ENCODE peak calls at places on chromosomes 16 and 17, in eight cellular contexts. K is K562, Z is A549, E is ovary, I is transverse colon, P is stomach, O is tibial nerve, U is suprapubic skin. R is an unnamed sample.

GRCh38 chr16:54076006-54076504 is 210.5 kb downstream of the IRX3 start:
- DNase-seq in K (no peak), Z (no peak), E (no peak), I (no peak), P (no peak), O (no peak), U (no peak), R (no peak)

GRCh38 chr16:68235882-68236803 is at the start of gene ESRP2:
- DNase-seq in K (no peak), Z (no peak), E (peak), I (peak), P (peak), O (no peak), U (peak), R (no peak)

GRCh38 chr17:50056217-50056960 is 479 bp downstream of the ITGA3 start:
- DNase-seq in K (peak), Z (no peak), E (peak), I (peak), P (peak), O (no peak), U (no peak), R (no peak)

GRCh38 chr16:4846503-4846900 is 586 bp downstream of the GLYR1 start:
- DNase-seq in K (peak), Z (no peak), E (no peak), I (peak), P (peak), O (no peak), U (no peak), R (peak)

GRCh38 chr17:78923660-78924453 is 1.3 kb downstream of the TIMP2 start:
- DNase-seq in K (peak), Z (peak), E (peak), I (peak), P (peak), O (peak), U (peak), R (no peak)

GRCh38 chr16:29729116-29729521 is 16.7 kb downstream of the C16orf54 start:
- DNase-seq in K (peak), Z (peak), E (peak), I (no peak), P (no peak), O (no peak), U (no peak), R (no peak)

GRCh38 chr16:86992587-86992986 is 324.6 kb downstream of the C16orf95 start:
- DNase-seq in K (no peak), Z (no peak), E (no peak), I (no peak), P (no peak), O (no peak), U (no peak), R (no peak)

GRCh38 chr17:45013021-45013997 is 38.1 kb downstream of the DCAKD start:
- DNase-seq in K (no peak), Z (no peak), E (peak), I (no peak), P (no peak), O (no peak), U (no peak), R (no peak)

GRCh38 chr16:49899991-49900690 is 44.2 kb upstream of the ZNF423 start:
- DNase-seq in K (peak), Z (no peak), E (no peak), I (peak), P (no peak), O (no peak), U (no peak), R (no peak)

GRCh38 chr17:41527076-41528023 is 758 bp downstream of the KRT19 start:
- DNase-seq in K (peak), Z (no peak), E (peak), I (peak), P (peak), O (no peak), U (no peak), R (no peak)

GRCh38 chr17:41530062-41531048 is 2.2 kb upstream of the KRT19 start:
- DNase-seq in K (peak), Z (peak), E (no peak), I (peak), P (peak), O (no peak), U (no peak), R (no peak)

GRCh38 chr17:41529491-41529915 is 1.4 kb upstream of the KRT19 start:
- DNase-seq in K (peak), Z (no peak), E (no peak), I (no peak), P (no peak), O (no peak), U (no peak), R (no peak)

GRCh38 chr17:41531993-41532392 is 3.9 kb upstream of the KRT19 start:
- DNase-seq in K (no peak), Z (no peak), E (no peak), I (no peak), P (no peak), O (no peak), U (no peak), R (no peak)

DNA sequence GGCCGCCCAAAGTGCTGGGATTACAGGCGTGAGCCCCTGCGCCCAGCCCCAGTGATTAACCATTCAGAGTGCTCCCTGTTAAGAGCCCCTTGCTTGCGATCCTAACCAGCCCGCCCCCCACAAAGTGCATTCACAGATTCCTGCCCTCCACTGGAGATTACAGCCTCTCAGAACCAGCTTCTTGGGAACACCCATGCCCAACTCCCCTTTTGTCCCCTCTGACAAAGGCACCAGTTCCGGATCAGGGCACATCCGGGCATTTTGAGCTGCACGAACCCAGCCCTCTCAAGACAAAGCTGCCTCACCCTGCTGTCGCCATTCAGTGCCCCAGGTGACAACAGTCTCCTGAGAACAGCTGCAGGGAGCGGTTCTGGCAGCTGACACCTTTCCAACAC is 848 bp upstream of the KRT19 start:
- DNase-seq in K (no peak), Z (no peak), E (no peak), I (peak), P (peak), O (no peak), U (no peak), R (no peak)
- H3K4me3 ChIP-seq in K (no peak), Z (no peak), E (no peak), I (no peak), P (peak), O (no peak), U (peak), R (no peak)

GRCh38 chr17:27381007-27381501 is 75.2 kb upstream of the KSR1 start:
- DNase-seq in K (peak), Z (peak), E (peak), I (peak), P (peak), O (peak), U (peak), R (no peak)
- TF ChIP-seq EP300 in K (peak), Z (no peak), E (no peak), I (no peak), P (no peak), O (no peak), U (no peak), R (no peak)

GRCh38 chr17:81851423-81851822 is 8.9 kb downstream of the P4HB start:
- DNase-seq in K (no peak), Z (no peak), E (no peak), I (no peak), P (no peak), O (no peak), U (no peak), R (no peak)
- H3K4me3 ChIP-seq in K (no peak), Z (no peak), E (no peak), I (no peak), P (no peak), O (no peak), U (no peak), R (no peak)

GRCh38 chr17:80899402-80900268 is 92.0 kb upstream of the CHMP6 start:
- DNase-seq in K (peak), Z (peak), E (no peak), I (peak), P (peak), O (no peak), U (no peak), R (no peak)
- TF ChIP-seq EP300 in K (no peak), Z (no peak), E (no peak), I (no peak), P (no peak), O (no peak), U (no peak), R (no peak)

GRCh38 chr17:2830678-2831077 is 34.4 kb downstream of the RAP1GAP2 start:
- DNase-seq in K (no peak), Z (no peak), E (no peak), I (no peak), P (no peak), O (no peak), U (no peak), R (no peak)

DNA sequence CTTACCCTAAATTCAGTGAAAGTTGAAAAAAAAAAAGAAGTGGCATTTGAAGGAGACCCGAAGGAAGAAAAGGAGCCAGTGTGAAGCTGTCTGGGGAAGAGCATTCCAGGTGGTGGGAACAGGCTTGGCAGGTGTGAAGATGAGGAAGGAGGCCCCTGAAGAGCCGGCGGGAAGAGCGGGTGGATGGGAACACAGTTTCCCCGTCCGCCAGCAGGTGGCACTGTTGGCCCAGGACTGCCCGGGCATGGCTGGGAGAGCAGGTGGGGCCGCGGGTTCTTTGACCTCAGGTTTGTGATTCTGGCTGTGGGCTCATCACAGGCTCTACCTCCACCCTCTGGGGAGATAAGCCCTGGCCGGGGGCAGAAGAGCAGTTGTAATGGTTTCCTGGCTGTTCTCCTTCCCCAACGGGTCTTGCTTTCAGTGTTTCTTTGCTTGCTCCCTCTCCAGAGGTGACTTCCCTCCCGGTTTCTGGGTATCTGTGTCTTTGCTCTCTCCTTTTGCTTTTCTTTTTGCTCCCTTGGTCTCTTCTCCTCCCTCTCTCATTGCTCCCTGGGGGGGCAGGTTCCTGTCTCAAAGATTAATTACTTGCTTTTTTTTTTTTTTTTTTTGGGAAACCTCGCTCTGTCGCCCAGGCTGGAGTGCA is 32.3 kb downstream of the RAP1GAP2 start:
- DNase-seq in K (peak), Z (peak), E (peak), I (peak), P (peak), O (peak), U (no peak), R (no peak)
- H3K4me3 ChIP-seq in K (no peak), Z (no peak), E (no peak), I (no peak), P (no peak), O (no peak), U (no peak), R (no peak)

DNA sequence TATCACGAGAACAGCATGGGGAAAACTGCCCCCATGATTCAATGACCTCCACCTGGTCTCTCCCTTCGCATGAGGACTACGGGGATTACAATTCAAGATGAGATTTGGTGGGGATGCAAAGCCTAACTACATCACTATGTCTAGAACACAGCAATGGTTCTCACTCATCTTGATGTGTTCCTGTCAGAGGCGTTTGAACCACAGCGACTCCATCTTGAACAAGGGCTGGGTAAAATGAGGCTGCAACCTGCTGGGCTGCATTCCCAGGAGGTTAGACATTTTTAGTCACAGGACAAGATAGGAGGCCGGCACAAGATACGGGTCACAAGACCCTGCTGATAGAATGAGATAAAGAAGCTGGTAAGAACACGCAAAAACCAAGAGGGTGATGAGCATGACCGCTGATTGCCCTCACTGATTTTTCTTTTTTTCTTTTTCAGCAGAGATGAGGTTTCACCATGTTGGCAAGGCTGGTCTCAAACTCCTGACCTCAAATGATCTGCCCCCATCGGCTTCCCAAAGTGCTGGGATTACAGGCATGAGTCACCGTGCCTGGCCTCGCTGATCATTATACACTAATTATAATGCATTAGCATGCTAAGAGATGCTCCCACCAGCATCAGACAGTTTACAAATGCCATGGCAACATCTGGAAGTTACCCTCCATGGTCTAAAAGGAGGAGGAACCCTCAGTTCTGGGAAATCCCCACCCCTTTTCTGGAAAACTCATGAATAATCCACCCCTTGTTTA is 3.0 kb upstream of the PPY start:
- DNase-seq in K (no peak), Z (no peak), E (no peak), I (no peak), P (no peak), O (no peak), U (no peak), R (no peak)
- TF ChIP-seq EP300 in K (no peak), Z (no peak), E (no peak), I (no peak), P (no peak), O (no peak), U (no peak), R (no peak)

GRCh38 chr16:84652565-84652964 is 4.3 kb downstream of the KLHL36 start:
- DNase-seq in K (no peak), Z (no peak), E (no peak), I (no peak), P (no peak), O (no peak), U (no peak), R (no peak)
- H3K4me3 ChIP-seq in K (no peak), Z (no peak), E (no peak), I (no peak), P (no peak), O (no peak), U (no peak), R (no peak)

GRCh38 chr17:19977360-19978205 is at the start of gene AKAP10:
- DNase-seq in K (peak), Z (peak), E (peak), I (peak), P (peak), O (peak), U (peak), R (peak)

GRCh38 chr17:19978803-19979202 is 1.2 kb upstream of the AKAP10 start:
- DNase-seq in K (no peak), Z (no peak), E (no peak), I (no peak), P (no peak), O (no peak), U (no peak), R (no peak)

GRCh38 chr17:19975601-19976000 is 2.0 kb downstream of the AKAP10 start:
- DNase-seq in K (no peak), Z (no peak), E (no peak), I (no peak), P (no peak), O (no peak), U (no peak), R (no peak)

GRCh38 chr17:19979917-19980770 is 2.5 kb upstream of the AKAP10 start:
- DNase-seq in K (no peak), Z (no peak), E (peak), I (peak), P (no peak), O (no peak), U (no peak), R (no peak)

GRCh38 chr17:19978206-19978802 is 676 bp upstream of the AKAP10 start:
- DNase-seq in K (no peak), Z (no peak), E (no peak), I (no peak), P (no peak), O (no peak), U (no peak), R (no peak)
- TF ChIP-seq EP300 in K (no peak), Z (no peak), E (no peak), I (no peak), P (no peak), O (no peak), U (no peak), R (no peak)

R was measured in esophagus muscularis mucosa.